ENCODE peak calls at places on chromosome 6, in seven cellular contexts. Z, X, H, P, F, K and D are unnamed samples.

GRCh38 chr6:132964101-132964867 is 149.9 kb downstream of the RPS12 start:
- DNase-seq in Z (no peak), X (no peak), H (no peak), P (no peak), F (peak; percentile 85), K (no peak), D (peak; percentile 43)

GRCh38 chr6:150690681-150691080 is 91.0 kb downstream of the PLEKHG1 start:
- DNase-seq in Z (no peak), X (no peak), H (no peak), P (no peak), F (no peak), K (no peak), D (no peak)

GRCh38 chr6:168000198-168001036 is 2.9 kb downstream of the KIF25 start:
- DNase-seq in Z (no peak), X (no peak), H (no peak), P (no peak), F (no peak), K (no peak), D (no peak)

GRCh38 chr6:149134531-149134933 is 183.0 kb upstream of the TAB2 start:
- DNase-seq in Z (no peak), X (no peak), H (no peak), P (no peak), F (no peak), K (no peak), D (no peak)

GRCh38 chr6:44349904-44350649 is 7.6 kb downstream of the SPATS1 start:
- DNase-seq in Z (no peak), X (no peak), H (no peak), P (peak; percentile 61), F (no peak), K (no peak), D (no peak)

GRCh38 chr6:33927551-33927950 is 123.7 kb upstream of the MLN start:
- DNase-seq in Z (no peak), X (no peak), H (no peak), P (no peak), F (no peak), K (no peak), D (no peak)

GRCh38 chr6:166655251-166655650 is 28.2 kb upstream of the RPS6KA2 start:
- DNase-seq in Z (no peak), X (no peak), H (peak; percentile 37), P (no peak), F (no peak), K (no peak), D (no peak)

GRCh38 chr6:7647504-7647903 is 57.5 kb downstream of the SNRNP48 start:
- DNase-seq in Z (no peak), X (no peak), H (no peak), P (no peak), F (no peak), K (no peak), D (no peak)

GRCh38 chr6:100833972-100834574 is 47.1 kb downstream of the ASCC3 start:
- DNase-seq in Z (no peak), X (no peak), H (no peak), P (no peak), F (no peak), K (no peak), D (no peak)